ENCODE peak calls at places on chromosomes 11 and 22, in four cellular contexts. One of them, this sample, is unnamed.

GRCh38 chr11:59607703-59608454 is 7.7 kb downstream of the OSBP start:
- DNase-seq in GM12878: no peak
- DNase-seq in K562: no peak
- DNase-seq in HL-60: no peak
- DNase-seq in this sample: no peak

GRCh38 chr22:41308054-41308453 is 6.7 kb downstream of the ZC3H7B start:
- DNase-seq in HL-60: no peak
- DNase-seq in GM12878: no peak
- DNase-seq in K562: no peak
- DNase-seq in this sample: no peak

GRCh38 chr11:69949327-69949726 is 128.8 kb upstream of the ANO1 start:
- DNase-seq in HL-60: no peak
- DNase-seq in K562: peak
- DNase-seq in GM12878: no peak
- DNase-seq in this sample: no peak

GRCh38 chr11:26992031-26992541 is 1.8 kb upstream of the FIBIN start:
- DNase-seq in HL-60: no peak
- DNase-seq in GM12878: no peak
- DNase-seq in K562: no peak
- DNase-seq in this sample: no peak

GRCh38 chr22:37571258-37571991 is 8.5 kb downstream of the LGALS2 start:
- DNase-seq in HL-60: no peak
- DNase-seq in K562: no peak
- DNase-seq in GM12878: no peak
- DNase-seq in this sample: no peak

GRCh38 chr22:25786165-25786564 is 44.2 kb downstream of the MYO18B start:
- DNase-seq in GM12878: no peak
- DNase-seq in HL-60: no peak
- DNase-seq in K562: no peak
- DNase-seq in this sample: no peak

GRCh38 chr22:43205748-43206514 is 19.0 kb upstream of the TTLL12 start:
- DNase-seq in HL-60: no peak
- DNase-seq in GM12878: no peak
- DNase-seq in K562: peak
- DNase-seq in this sample: no peak

GRCh38 chr11:94672636-94673035 is 95.5 kb upstream of the AMOTL1 start:
- DNase-seq in HL-60: no peak
- DNase-seq in K562: no peak
- DNase-seq in GM12878: no peak
- DNase-seq in this sample: no peak

GRCh38 chr22:25536578-25536977 is 27.9 kb upstream of the GRK3 start:
- DNase-seq in K562: no peak
- DNase-seq in HL-60: no peak
- DNase-seq in GM12878: no peak
- DNase-seq in this sample: no peak

GRCh38 chr22:37492428-37493344 is 6.5 kb upstream of the MFNG start:
- DNase-seq in GM12878: no peak
- DNase-seq in HL-60: peak
- DNase-seq in K562: peak
- DNase-seq in this sample: peak

GRCh38 chr11:132373405-132374141 is 1003.2 kb downstream of the NTM start:
- DNase-seq in GM12878: no peak
- DNase-seq in K562: no peak
- DNase-seq in HL-60: no peak
- DNase-seq in this sample: no peak

GRCh38 chr11:130462931-130463330 is 14.5 kb downstream of the ADAMTS15 start:
- DNase-seq in K562: no peak
- DNase-seq in GM12878: no peak
- DNase-seq in HL-60: no peak
- DNase-seq in this sample: no peak

GRCh38 chr11:76783901-76784813 is 1.0 kb downstream of the TSKU start:
- DNase-seq in HL-60: no peak
- DNase-seq in GM12878: no peak
- DNase-seq in K562: peak
- DNase-seq in this sample: no peak

GRCh38 chr11:68643576-68643975 is 40.8 kb upstream of the GAL start:
- DNase-seq in K562: no peak
- DNase-seq in GM12878: no peak
- DNase-seq in HL-60: no peak
- DNase-seq in this sample: no peak

GRCh38 chr11:129973809-129974208 is 28.8 kb downstream of the PRDM10 start:
- DNase-seq in HL-60: no peak
- DNase-seq in K562: no peak
- DNase-seq in GM12878: no peak
- DNase-seq in this sample: no peak

GRCh38 chr11:27255447-27255828 is 107.6 kb downstream of the CCDC34 start:
- DNase-seq in GM12878: no peak
- DNase-seq in K562: no peak
- DNase-seq in HL-60: no peak
- DNase-seq in this sample: no peak

GRCh38 chr11:80846442-80846841 is 1405.6 kb upstream of the TENM4 start:
- DNase-seq in GM12878: no peak
- DNase-seq in HL-60: no peak
- DNase-seq in K562: no peak
- DNase-seq in this sample: no peak

GRCh38 chr11:116232364-116232801 is 540.4 kb downstream of the BUD13 start:
- DNase-seq in GM12878: no peak
- DNase-seq in HL-60: no peak
- DNase-seq in K562: no peak
- DNase-seq in this sample: no peak

GRCh38 chr11:425301-425700 is 10.5 kb upstream of the SIGIRR start:
- DNase-seq in HL-60: no peak
- DNase-seq in GM12878: no peak
- DNase-seq in K562: no peak
- DNase-seq in this sample: no peak

GRCh38 chr11:57977709-57978108 is 46.0 kb upstream of the OR9Q1 start:
- DNase-seq in GM12878: no peak
- DNase-seq in K562: no peak
- DNase-seq in HL-60: no peak
- DNase-seq in this sample: no peak

GRCh38 chr11:6843670-6844069 is 1.8 kb upstream of the OR10A5 start:
- DNase-seq in GM12878: no peak
- DNase-seq in K562: no peak
- DNase-seq in HL-60: no peak
- DNase-seq in this sample: no peak

GRCh38 chr11:7643323-7643722 is 30.0 kb downstream of the CYB5R2 start:
- DNase-seq in HL-60: no peak
- DNase-seq in GM12878: no peak
- DNase-seq in K562: no peak
- DNase-seq in this sample: no peak

GRCh38 chr11:63985812-63986155 is 454 bp upstream of the OTUB1 start:
- DNase-seq in K562: peak
- DNase-seq in HL-60: peak
- DNase-seq in GM12878: peak
- DNase-seq in this sample: peak

GRCh38 chr11:494761-495536 is 12.1 kb downstream of the RNH1 start:
- DNase-seq in K562: no peak
- DNase-seq in HL-60: no peak
- DNase-seq in GM12878: no peak
- DNase-seq in this sample: peak

GRCh38 chr11:11320820-11321219 is 32.2 kb downstream of the CSNK2A3 start:
- DNase-seq in GM12878: no peak
- DNase-seq in HL-60: no peak
- DNase-seq in K562: no peak
- DNase-seq in this sample: no peak

GRCh38 chr11:125082611-125083311 is 19.7 kb downstream of the SLC37A2 start:
- DNase-seq in GM12878: no peak
- DNase-seq in K562: no peak
- DNase-seq in HL-60: no peak
- DNase-seq in this sample: no peak

GRCh38 chr11:70020336-70021214 is 57.5 kb upstream of the ANO1 start:
- DNase-seq in K562: peak
- DNase-seq in GM12878: no peak
- DNase-seq in HL-60: no peak
- DNase-seq in this sample: no peak

GRCh38 chr11:94169516-94169915 is 40.9 kb downstream of the PANX1 start:
- DNase-seq in GM12878: no peak
- DNase-seq in HL-60: no peak
- DNase-seq in K562: no peak
- DNase-seq in this sample: no peak

GRCh38 chr11:65427691-65428577 is 5.3 kb downstream of the NEAT1 start:
- DNase-seq in GM12878: no peak
- DNase-seq in K562: no peak
- DNase-seq in HL-60: peak
- DNase-seq in this sample: no peak

GRCh38 chr11:113184498-113184897 is 129.9 kb upstream of the TTC12 start:
- DNase-seq in GM12878: no peak
- DNase-seq in HL-60: no peak
- DNase-seq in K562: no peak
- DNase-seq in this sample: no peak

GRCh38 chr11:65593518-65594414 is 1.8 kb downstream of the KCNK7 start:
- DNase-seq in K562: peak
- DNase-seq in GM12878: no peak
- DNase-seq in HL-60: no peak
- DNase-seq in this sample: no peak

GRCh38 chr22:30495041-30495784 is 10.3 kb downstream of the SEC14L4 start:
- DNase-seq in K562: no peak
- DNase-seq in HL-60: no peak
- DNase-seq in GM12878: no peak
- DNase-seq in this sample: no peak

GRCh38 chr11:115324569-115325432 is 179.4 kb downstream of the CADM1 start:
- DNase-seq in GM12878: peak
- DNase-seq in K562: peak
- DNase-seq in HL-60: peak
- DNase-seq in this sample: peak

GRCh38 chr11:77269484-77270123 is 31.9 kb downstream of the GDPD4 start:
- DNase-seq in K562: no peak
- DNase-seq in GM12878: no peak
- DNase-seq in HL-60: no peak
- DNase-seq in this sample: no peak

GRCh38 chr11:64712430-64713030 is 10.5 kb downstream of the NRXN2 start:
- DNase-seq in HL-60: no peak
- DNase-seq in K562: peak
- DNase-seq in GM12878: no peak
- DNase-seq in this sample: no peak

GRCh38 chr11:66891849-66892660 is 35.2 kb downstream of the LRFN4 start:
- DNase-seq in K562: peak
- DNase-seq in HL-60: peak
- DNase-seq in GM12878: peak
- DNase-seq in this sample: peak
- TF ChIP-seq POLR2AphosphoS5 in K562: no peak
- TF ChIP-seq POLR2AphosphoS5 in HL-60: no peak
- TF ChIP-seq POLR2AphosphoS5 in GM12878: no peak
- TF ChIP-seq POLR2AphosphoS5 in this sample: no peak

GRCh38 chr11:74984070-74984469 is 4.7 kb upstream of the NEU3 start:
- DNase-seq in GM12878: no peak
- DNase-seq in HL-60: no peak
- DNase-seq in K562: no peak
- DNase-seq in this sample: no peak

GRCh38 chr11:74978041-74978440 is 10.7 kb upstream of the NEU3 start:
- DNase-seq in K562: no peak
- DNase-seq in HL-60: no peak
- DNase-seq in GM12878: no peak
- DNase-seq in this sample: no peak

GRCh38 chr11:74980627-74981026 is 8.1 kb upstream of the NEU3 start:
- DNase-seq in HL-60: peak
- DNase-seq in GM12878: no peak
- DNase-seq in K562: no peak
- DNase-seq in this sample: no peak

GRCh38 chr11:74984730-74985129 is 4.0 kb upstream of the NEU3 start:
- DNase-seq in HL-60: no peak
- DNase-seq in GM12878: no peak
- DNase-seq in K562: no peak
- DNase-seq in this sample: no peak

DNA sequence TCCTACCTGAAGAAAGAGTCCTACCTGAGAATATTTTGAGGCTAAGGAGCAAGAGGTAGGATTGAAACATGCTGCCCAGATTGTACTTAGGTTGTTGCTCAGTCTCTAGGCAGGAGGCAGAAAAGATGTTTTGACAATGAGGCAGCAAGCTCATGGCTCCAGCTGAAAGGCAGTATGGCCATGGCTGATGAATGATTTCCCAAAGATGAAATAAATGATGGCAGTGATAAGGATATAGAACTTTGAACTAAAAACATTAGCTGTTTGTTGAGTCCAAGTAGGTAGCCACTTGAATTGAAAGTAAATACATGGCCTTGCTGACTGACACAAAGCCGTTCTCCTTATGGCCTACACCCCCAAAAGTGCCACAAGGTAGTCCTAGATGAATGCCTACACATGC is 6.8 kb upstream of the NEU3 start:
- DNase-seq in HL-60: no peak
- DNase-seq in K562: no peak
- DNase-seq in GM12878: no peak
- DNase-seq in this sample: no peak
- TF ChIP-seq SPI1 in HL-60: no peak
- TF ChIP-seq SPI1 in K562: no peak
- TF ChIP-seq SPI1 in GM12878: no peak
- TF ChIP-seq SPI1 in this sample: no peak

GRCh38 chr22:46198274-46198673 is 47.9 kb downstream of the PPARA start:
- DNase-seq in K562: no peak
- DNase-seq in HL-60: no peak
- DNase-seq in GM12878: no peak
- DNase-seq in this sample: no peak

GRCh38 chr22:46192210-46192993 is 42.1 kb downstream of the PPARA start:
- DNase-seq in HL-60: no peak
- DNase-seq in K562: no peak
- DNase-seq in GM12878: no peak
- DNase-seq in this sample: no peak

GRCh38 chr22:46193898-46194310 is 43.6 kb downstream of the PPARA start:
- DNase-seq in GM12878: no peak
- DNase-seq in K562: peak
- DNase-seq in HL-60: no peak
- DNase-seq in this sample: no peak

GRCh38 chr22:46195487-46196165 is 45.3 kb downstream of the PPARA start:
- DNase-seq in HL-60: no peak
- DNase-seq in K562: no peak
- DNase-seq in GM12878: no peak
- DNase-seq in this sample: no peak

DNA sequence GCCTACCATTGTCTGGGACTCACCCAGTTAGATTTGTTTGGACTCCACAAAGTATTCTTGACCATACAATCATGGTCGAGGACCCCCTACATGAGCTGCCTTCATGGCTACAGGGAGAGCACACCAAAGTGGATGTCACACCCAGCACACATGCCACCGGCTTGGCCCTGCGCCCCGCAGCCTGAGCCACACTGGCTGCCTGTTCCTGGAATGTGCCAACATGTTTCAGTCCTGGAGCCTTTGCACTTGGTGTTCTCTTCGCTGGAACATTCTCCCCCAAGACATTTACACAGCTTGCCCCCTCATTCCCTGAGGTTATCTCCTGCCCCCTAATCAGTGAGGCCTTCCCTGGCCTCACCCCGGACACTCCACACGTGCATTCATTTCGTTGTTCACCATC is 45.9 kb downstream of the PPARA start:
- DNase-seq in K562: no peak
- DNase-seq in HL-60: no peak
- DNase-seq in GM12878: no peak
- DNase-seq in this sample: no peak
- TF ChIP-seq POLR2AphosphoS5 in K562: no peak
- TF ChIP-seq POLR2AphosphoS5 in HL-60: no peak
- TF ChIP-seq POLR2AphosphoS5 in GM12878: no peak
- TF ChIP-seq POLR2AphosphoS5 in this sample: no peak

GRCh38 chr11:33406241-33406640 is 149.1 kb downstream of the HIPK3 start:
- DNase-seq in K562: no peak
- DNase-seq in GM12878: no peak
- DNase-seq in HL-60: no peak
- DNase-seq in this sample: no peak
- TF ChIP-seq SPI1 in K562: no peak
- TF ChIP-seq SPI1 in GM12878: no peak
- TF ChIP-seq SPI1 in HL-60: no peak
- TF ChIP-seq SPI1 in this sample: no peak